ENCODE peak calls at places on chromosomes 3 and 15, in eight cellular contexts. One of them, this sample, is unnamed.

GRCh38 chr3:186121271-186121670 is 12.4 kb upstream of the ETV5 start:
- DNase-seq in CD8-positive, alpha-beta T cell: no peak
- DNase-seq in SK-N-SH: no peak
- DNase-seq in sigmoid colon: no peak
- DNase-seq in AG10803: no peak
- DNase-seq in IMR-90: no peak
- DNase-seq in GM12865: no peak
- DNase-seq in esophagus squamous epithelium: no peak
- DNase-seq in this sample: no peak

GRCh38 chr15:65130941-65131340 is 2.7 kb downstream of the PDCD7 start:
- DNase-seq in AG10803: no peak
- DNase-seq in IMR-90: no peak
- DNase-seq in sigmoid colon: no peak
- DNase-seq in SK-N-SH: no peak
- DNase-seq in CD8-positive, alpha-beta T cell: no peak
- DNase-seq in esophagus squamous epithelium: no peak
- DNase-seq in GM12865: no peak
- DNase-seq in this sample: peak; percentile 6

GRCh38 chr3:45547202-45547701 is 47.3 kb upstream of the LIMD1 start:
- DNase-seq in SK-N-SH: no peak
- DNase-seq in AG10803: no peak
- DNase-seq in GM12865: no peak
- DNase-seq in esophagus squamous epithelium: no peak
- DNase-seq in IMR-90: no peak
- DNase-seq in sigmoid colon: no peak
- DNase-seq in CD8-positive, alpha-beta T cell: no peak
- DNase-seq in this sample: no peak

GRCh38 chr3:174330303-174330702 is 528.8 kb upstream of the NAALADL2 start:
- DNase-seq in sigmoid colon: no peak
- DNase-seq in IMR-90: peak; percentile 85
- DNase-seq in GM12865: no peak
- DNase-seq in AG10803: peak; percentile 93
- DNase-seq in esophagus squamous epithelium: no peak
- DNase-seq in SK-N-SH: no peak
- DNase-seq in CD8-positive, alpha-beta T cell: no peak
- DNase-seq in this sample: peak; percentile 51

GRCh38 chr3:44047796-44048195 is 193.9 kb upstream of the TOPAZ1 start:
- DNase-seq in AG10803: no peak
- DNase-seq in CD8-positive, alpha-beta T cell: no peak
- DNase-seq in SK-N-SH: no peak
- DNase-seq in esophagus squamous epithelium: no peak
- DNase-seq in IMR-90: no peak
- DNase-seq in sigmoid colon: no peak
- DNase-seq in GM12865: no peak
- DNase-seq in this sample: no peak

GRCh38 chr3:72949016-72949415 is 47.6 kb upstream of the PPP4R2 start:
- DNase-seq in CD8-positive, alpha-beta T cell: no peak
- DNase-seq in esophagus squamous epithelium: no peak
- DNase-seq in AG10803: no peak
- DNase-seq in GM12865: no peak
- DNase-seq in sigmoid colon: no peak
- DNase-seq in IMR-90: no peak
- DNase-seq in SK-N-SH: no peak
- DNase-seq in this sample: no peak

GRCh38 chr3:86702381-86702958 is 288.5 kb downstream of the VGLL3 start:
- DNase-seq in AG10803: peak; percentile 4
- DNase-seq in esophagus squamous epithelium: no peak
- DNase-seq in SK-N-SH: peak; percentile 9
- DNase-seq in sigmoid colon: no peak
- DNase-seq in IMR-90: peak; percentile 1
- DNase-seq in CD8-positive, alpha-beta T cell: no peak
- DNase-seq in GM12865: peak; percentile 1
- DNase-seq in this sample: peak; percentile 18

GRCh38 chr15:75215107-75216004 is 13.7 kb downstream of the C15orf39 start:
- DNase-seq in SK-N-SH: no peak
- DNase-seq in CD8-positive, alpha-beta T cell: no peak
- DNase-seq in sigmoid colon: no peak
- DNase-seq in GM12865: peak; percentile 62
- DNase-seq in AG10803: no peak
- DNase-seq in IMR-90: no peak
- DNase-seq in esophagus squamous epithelium: no peak
- DNase-seq in this sample: no peak

GRCh38 chr3:184186184-184186901 is at the start of gene ABCF3:
- DNase-seq in AG10803: peak; percentile 58
- DNase-seq in sigmoid colon: peak; percentile 81
- DNase-seq in GM12865: peak; percentile 38
- DNase-seq in CD8-positive, alpha-beta T cell: no peak
- DNase-seq in esophagus squamous epithelium: no peak
- DNase-seq in SK-N-SH: peak; percentile 45
- DNase-seq in IMR-90: peak; percentile 54
- DNase-seq in this sample: peak; percentile 49

GRCh38 chr15:66565141-66565595 is 630 bp downstream of the LCTL start:
- DNase-seq in esophagus squamous epithelium: no peak
- DNase-seq in GM12865: no peak
- DNase-seq in CD8-positive, alpha-beta T cell: no peak
- DNase-seq in SK-N-SH: no peak
- DNase-seq in AG10803: no peak
- DNase-seq in sigmoid colon: no peak
- DNase-seq in IMR-90: no peak
- DNase-seq in this sample: no peak

GRCh38 chr15:89654847-89655805 is at the start of gene KIF7:
- DNase-seq in CD8-positive, alpha-beta T cell: no peak
- DNase-seq in AG10803: peak; percentile 48
- DNase-seq in esophagus squamous epithelium: no peak
- DNase-seq in sigmoid colon: peak; percentile 71
- DNase-seq in IMR-90: peak; percentile 47
- DNase-seq in GM12865: no peak
- DNase-seq in SK-N-SH: peak; percentile 98
- DNase-seq in this sample: peak; percentile 49

GRCh38 chr3:142459929-142460328 is 12.1 kb upstream of the XRN1 start:
- DNase-seq in esophagus squamous epithelium: no peak
- DNase-seq in SK-N-SH: no peak
- DNase-seq in GM12865: no peak
- DNase-seq in sigmoid colon: no peak
- DNase-seq in AG10803: no peak
- DNase-seq in CD8-positive, alpha-beta T cell: no peak
- DNase-seq in IMR-90: no peak
- DNase-seq in this sample: peak; percentile 25

GRCh38 chr3:153400641-153401040 is 238.6 kb downstream of the RAP2B start:
- DNase-seq in esophagus squamous epithelium: no peak
- DNase-seq in IMR-90: peak; percentile 2
- DNase-seq in CD8-positive, alpha-beta T cell: no peak
- DNase-seq in SK-N-SH: no peak
- DNase-seq in sigmoid colon: no peak
- DNase-seq in AG10803: no peak
- DNase-seq in GM12865: no peak
- DNase-seq in this sample: no peak

GRCh38 chr15:25824618-25825017 is 38.5 kb downstream of the ATP10A start:
- DNase-seq in esophagus squamous epithelium: no peak
- DNase-seq in sigmoid colon: no peak
- DNase-seq in IMR-90: no peak
- DNase-seq in GM12865: no peak
- DNase-seq in SK-N-SH: no peak
- DNase-seq in CD8-positive, alpha-beta T cell: no peak
- DNase-seq in AG10803: no peak
- DNase-seq in this sample: no peak

GRCh38 chr15:40379853-40380252 is 2.7 kb upstream of the KNSTRN start:
- DNase-seq in SK-N-SH: no peak
- DNase-seq in CD8-positive, alpha-beta T cell: no peak
- DNase-seq in AG10803: peak; percentile 99
- DNase-seq in sigmoid colon: peak; percentile 75
- DNase-seq in esophagus squamous epithelium: no peak
- DNase-seq in IMR-90: peak; percentile 99
- DNase-seq in GM12865: no peak
- DNase-seq in this sample: peak; percentile 98

DNA sequence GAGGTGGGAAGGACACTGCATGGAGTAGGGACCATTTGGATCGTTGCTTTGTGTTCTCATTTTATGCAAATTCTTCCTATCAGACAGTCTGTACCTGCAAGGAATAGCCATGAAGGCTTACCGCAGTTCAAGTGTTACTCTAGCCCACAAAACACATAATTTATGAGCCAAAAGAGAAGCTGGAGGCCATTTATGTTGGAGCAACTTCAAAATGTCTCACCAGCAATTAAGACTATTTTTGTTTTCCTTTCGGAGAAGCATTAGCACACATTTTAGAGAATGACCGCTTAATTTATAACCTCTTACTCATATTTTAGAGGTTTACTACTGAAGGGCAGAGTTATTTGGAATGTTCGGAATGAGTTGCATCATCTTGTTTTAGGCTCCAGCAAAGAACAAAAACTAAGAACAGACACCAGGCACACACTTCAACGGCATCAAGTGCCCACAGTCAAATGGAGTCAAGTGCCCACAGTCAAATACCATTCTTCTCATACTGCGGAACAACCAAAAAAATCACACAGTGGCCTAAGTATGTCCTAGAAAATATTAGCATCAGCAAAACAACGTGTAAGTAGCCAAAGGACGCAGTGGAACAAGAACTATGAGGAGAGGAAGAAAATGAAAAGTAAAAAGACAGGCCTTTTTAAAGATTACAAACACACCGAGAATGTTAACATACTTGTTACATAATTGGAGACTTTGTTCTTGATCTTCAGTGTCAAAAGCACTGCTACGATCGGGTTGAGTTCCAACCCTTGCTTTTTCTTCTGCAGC is 17.5 kb upstream of the GOLGA8J start:
- DNase-seq in esophagus squamous epithelium: no peak
- DNase-seq in GM12865: no peak
- DNase-seq in SK-N-SH: no peak
- DNase-seq in sigmoid colon: no peak
- DNase-seq in AG10803: peak; percentile 93
- DNase-seq in IMR-90: peak; percentile 18
- DNase-seq in CD8-positive, alpha-beta T cell: no peak
- DNase-seq in this sample: peak; percentile 82
- H3K4me3 ChIP-seq in esophagus squamous epithelium: no peak overlapping the region
- H3K4me3 ChIP-seq in GM12865: no peak overlapping the region
- H3K4me3 ChIP-seq in SK-N-SH: no peak overlapping the region
- H3K4me3 ChIP-seq in sigmoid colon: no peak overlapping the region
- H3K4me3 ChIP-seq in AG10803: peak overlapping the region; percentile 21
- H3K4me3 ChIP-seq in IMR-90: no peak overlapping the region
- H3K4me3 ChIP-seq in CD8-positive, alpha-beta T cell: no peak overlapping the region
- H3K4me3 ChIP-seq in this sample: no peak overlapping the region

DNA sequence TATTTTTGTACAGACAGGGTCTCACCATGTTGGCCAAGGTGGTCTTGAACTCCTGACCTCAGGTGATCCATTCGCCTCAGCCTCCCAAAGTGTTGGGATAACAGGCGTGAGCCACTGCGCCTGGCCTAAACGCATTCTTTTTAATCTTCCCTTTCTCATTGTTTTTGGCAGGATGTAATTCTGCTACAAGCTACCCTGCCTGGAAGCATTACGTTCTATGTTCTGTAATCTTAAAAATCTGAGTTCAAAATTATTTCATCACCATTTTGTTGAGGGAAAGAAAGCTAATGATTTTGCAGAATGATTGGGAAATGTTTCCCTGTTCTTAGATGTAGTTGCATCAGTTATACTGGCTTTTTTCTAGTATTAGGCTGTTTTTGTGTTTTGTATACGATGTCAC is 71.5 kb downstream of the RGMA start:
- DNase-seq in SK-N-SH: no peak
- DNase-seq in GM12865: no peak
- DNase-seq in esophagus squamous epithelium: no peak
- DNase-seq in sigmoid colon: no peak
- DNase-seq in CD8-positive, alpha-beta T cell: no peak
- DNase-seq in AG10803: peak; percentile 72
- DNase-seq in IMR-90: no peak
- DNase-seq in this sample: peak; percentile 36
- H3K4me3 ChIP-seq in SK-N-SH: no peak overlapping the region
- H3K4me3 ChIP-seq in GM12865: no peak overlapping the region
- H3K4me3 ChIP-seq in esophagus squamous epithelium: no peak overlapping the region
- H3K4me3 ChIP-seq in sigmoid colon: no peak overlapping the region
- H3K4me3 ChIP-seq in CD8-positive, alpha-beta T cell: no peak overlapping the region
- H3K4me3 ChIP-seq in AG10803: no peak overlapping the region
- H3K4me3 ChIP-seq in IMR-90: no peak overlapping the region
- H3K4me3 ChIP-seq in this sample: no peak overlapping the region

DNA sequence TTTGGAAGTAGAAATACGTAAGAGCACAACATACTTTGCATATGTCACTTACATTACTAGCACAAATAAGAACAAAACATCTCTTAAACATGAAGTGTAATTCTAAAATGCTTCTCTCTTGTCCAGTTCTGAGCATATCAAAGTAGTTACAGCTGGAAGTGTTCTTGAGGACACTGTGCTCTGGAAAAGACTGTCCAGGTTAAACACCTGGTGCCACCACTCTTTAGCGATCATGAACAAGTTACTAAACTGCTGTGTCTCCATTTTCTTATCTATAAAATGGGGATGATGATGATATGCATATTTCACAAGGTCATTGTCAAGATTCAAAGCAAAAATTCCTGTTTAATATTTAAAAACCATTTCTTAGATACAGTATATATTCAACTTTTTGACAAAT is 790 bp downstream of the STRIT1 start:
- DNase-seq in AG10803: no peak
- DNase-seq in SK-N-SH: no peak
- DNase-seq in IMR-90: no peak
- DNase-seq in GM12865: no peak
- DNase-seq in sigmoid colon: no peak
- DNase-seq in CD8-positive, alpha-beta T cell: no peak
- DNase-seq in esophagus squamous epithelium: no peak
- DNase-seq in this sample: no peak
- H3K4me3 ChIP-seq in AG10803: no peak overlapping the region
- H3K4me3 ChIP-seq in SK-N-SH: no peak overlapping the region
- H3K4me3 ChIP-seq in IMR-90: no peak overlapping the region
- H3K4me3 ChIP-seq in GM12865: no peak overlapping the region
- H3K4me3 ChIP-seq in sigmoid colon: no peak overlapping the region
- H3K4me3 ChIP-seq in CD8-positive, alpha-beta T cell: no peak overlapping the region
- H3K4me3 ChIP-seq in esophagus squamous epithelium: no peak overlapping the region
- H3K4me3 ChIP-seq in this sample: no peak overlapping the region

DNA sequence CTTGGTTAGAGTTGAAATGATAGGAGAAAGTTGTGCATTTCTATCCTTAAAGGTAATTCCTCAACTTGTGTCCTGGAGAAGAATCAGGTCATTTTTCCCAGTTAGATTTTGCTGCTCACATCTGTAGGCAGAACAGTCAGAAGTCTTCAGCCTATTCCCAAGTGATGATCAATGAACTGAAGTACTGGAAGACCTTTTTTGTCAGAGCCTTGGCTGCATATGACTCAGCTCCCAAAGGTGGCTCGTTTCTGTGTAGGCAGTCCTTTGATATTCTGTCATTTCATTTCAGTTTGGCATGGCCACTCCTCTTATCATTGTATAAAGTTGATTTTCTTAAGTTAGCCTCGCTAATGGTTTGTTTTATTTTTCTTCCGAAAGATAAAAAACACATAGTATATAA is 90.7 kb downstream of the KLHL25 start:
- DNase-seq in sigmoid colon: no peak
- DNase-seq in AG10803: no peak
- DNase-seq in IMR-90: peak; percentile 29
- DNase-seq in esophagus squamous epithelium: no peak
- DNase-seq in GM12865: peak; percentile 70
- DNase-seq in CD8-positive, alpha-beta T cell: peak; percentile 22
- DNase-seq in SK-N-SH: no peak
- DNase-seq in this sample: no peak
- H3K4me3 ChIP-seq in sigmoid colon: no peak overlapping the region
- H3K4me3 ChIP-seq in AG10803: no peak overlapping the region
- H3K4me3 ChIP-seq in IMR-90: no peak overlapping the region
- H3K4me3 ChIP-seq in esophagus squamous epithelium: no peak overlapping the region
- H3K4me3 ChIP-seq in GM12865: peak overlapping the region; percentile 52
- H3K4me3 ChIP-seq in CD8-positive, alpha-beta T cell: no peak overlapping the region
- H3K4me3 ChIP-seq in SK-N-SH: no peak overlapping the region
- H3K4me3 ChIP-seq in this sample: no peak overlapping the region

This sample was measured in choroid plexus epithelial cell.